ENCODE peak calls at places on chromosomes 3 and 15, in eight cellular contexts. One of them, this sample, is unnamed.
A peak's percentile ranks its signal among the peaks of the same experiment; 100 is the strongest.

GRCh38 chr3:24254649-24255048 is 240.0 kb downstream of the THRB start:
- DNase-seq in K562: no peak
- DNase-seq in uterus: no peak
- DNase-seq in adrenal gland: no peak
- DNase-seq in suprapubic skin: no peak
- DNase-seq in neuronal stem cell: no peak
- DNase-seq in CD4-positive, alpha-beta memory T cell: no peak
- DNase-seq in transverse colon: no peak
- DNase-seq in this sample: no peak

GRCh38 chr3:72520690-72521308 is 327.4 kb downstream of the SHQ1 start:
- DNase-seq in K562: no peak
- DNase-seq in uterus: no peak
- DNase-seq in adrenal gland: no peak
- DNase-seq in suprapubic skin: no peak
- DNase-seq in neuronal stem cell: no peak
- DNase-seq in CD4-positive, alpha-beta memory T cell: no peak
- DNase-seq in transverse colon: no peak
- DNase-seq in this sample: no peak

GRCh38 chr3:72299321-72299802 is 514.4 kb upstream of the PROK2 start:
- DNase-seq in K562: no peak
- DNase-seq in uterus: peak; percentile 76
- DNase-seq in adrenal gland: no peak
- DNase-seq in suprapubic skin: no peak
- DNase-seq in neuronal stem cell: no peak
- DNase-seq in CD4-positive, alpha-beta memory T cell: no peak
- DNase-seq in transverse colon: no peak
- DNase-seq in this sample: no peak

GRCh38 chr3:107523361-107524213 is 825 bp downstream of the BBX start:
- DNase-seq in K562: peak; percentile 15
- DNase-seq in uterus: peak; percentile 42
- DNase-seq in adrenal gland: peak; percentile 49
- DNase-seq in suprapubic skin: peak; percentile 81
- DNase-seq in neuronal stem cell: peak; percentile 51
- DNase-seq in CD4-positive, alpha-beta memory T cell: peak; percentile 59
- DNase-seq in transverse colon: peak; percentile 61
- DNase-seq in this sample: peak; percentile 25

GRCh38 chr3:11582123-11582968 is 61.4 kb downstream of the VGLL4 start:
- DNase-seq in K562: no peak
- DNase-seq in uterus: peak; percentile 86
- DNase-seq in adrenal gland: peak; percentile 75
- DNase-seq in suprapubic skin: no peak
- DNase-seq in neuronal stem cell: no peak
- DNase-seq in CD4-positive, alpha-beta memory T cell: no peak
- DNase-seq in transverse colon: peak; percentile 52
- DNase-seq in this sample: peak; percentile 41

GRCh38 chr3:8239095-8239494 is 262.5 kb upstream of the LMCD1 start:
- DNase-seq in K562: no peak
- DNase-seq in uterus: no peak
- DNase-seq in adrenal gland: no peak
- DNase-seq in suprapubic skin: no peak
- DNase-seq in neuronal stem cell: no peak
- DNase-seq in CD4-positive, alpha-beta memory T cell: no peak
- DNase-seq in transverse colon: no peak
- DNase-seq in this sample: no peak

GRCh38 chr3:112770026-112770626 is 76.5 kb downstream of the CD200R1L start:
- DNase-seq in K562: peak; percentile 38
- DNase-seq in uterus: peak; percentile 54
- DNase-seq in adrenal gland: no peak
- DNase-seq in suprapubic skin: no peak
- DNase-seq in neuronal stem cell: no peak
- DNase-seq in CD4-positive, alpha-beta memory T cell: no peak
- DNase-seq in transverse colon: no peak
- DNase-seq in this sample: no peak

GRCh38 chr15:26280281-26280680 is 417.2 kb upstream of the ATP10A start:
- DNase-seq in K562: no peak
- DNase-seq in uterus: no peak
- DNase-seq in adrenal gland: no peak
- DNase-seq in suprapubic skin: no peak
- DNase-seq in neuronal stem cell: no peak
- DNase-seq in CD4-positive, alpha-beta memory T cell: no peak
- DNase-seq in transverse colon: no peak
- DNase-seq in this sample: no peak

GRCh38 chr15:98889930-98890695 is 117.5 kb downstream of the PGPEP1L start:
- DNase-seq in K562: no peak
- DNase-seq in uterus: no peak
- DNase-seq in adrenal gland: no peak
- DNase-seq in suprapubic skin: no peak
- DNase-seq in neuronal stem cell: no peak
- DNase-seq in CD4-positive, alpha-beta memory T cell: no peak
- DNase-seq in transverse colon: no peak
- DNase-seq in this sample: no peak

GRCh38 chr3:66816110-66816761 is 181.9 kb upstream of the KBTBD8 start:
- DNase-seq in K562: peak; percentile 16
- DNase-seq in uterus: no peak
- DNase-seq in adrenal gland: no peak
- DNase-seq in suprapubic skin: no peak
- DNase-seq in neuronal stem cell: peak; percentile 30
- DNase-seq in CD4-positive, alpha-beta memory T cell: peak; percentile 61
- DNase-seq in transverse colon: no peak
- DNase-seq in this sample: no peak

GRCh38 chr3:160098946-160099626 is 110.5 kb downstream of the IL12A start:
- DNase-seq in K562: no peak
- DNase-seq in uterus: no peak
- DNase-seq in adrenal gland: no peak
- DNase-seq in suprapubic skin: no peak
- DNase-seq in neuronal stem cell: no peak
- DNase-seq in CD4-positive, alpha-beta memory T cell: no peak
- DNase-seq in transverse colon: no peak
- DNase-seq in this sample: no peak

GRCh38 chr3:193870376-193871092 is 265.4 kb upstream of the HES1 start:
- DNase-seq in K562: no peak
- DNase-seq in uterus: no peak
- DNase-seq in adrenal gland: no peak
- DNase-seq in suprapubic skin: no peak
- DNase-seq in neuronal stem cell: no peak
- DNase-seq in CD4-positive, alpha-beta memory T cell: no peak
- DNase-seq in transverse colon: no peak
- DNase-seq in this sample: no peak

GRCh38 chr3:42129014-42129953 is 38.1 kb downstream of the TRAK1 start:
- DNase-seq in K562: no peak
- DNase-seq in uterus: no peak
- DNase-seq in adrenal gland: no peak
- DNase-seq in suprapubic skin: no peak
- DNase-seq in neuronal stem cell: no peak
- DNase-seq in CD4-positive, alpha-beta memory T cell: no peak
- DNase-seq in transverse colon: no peak
- DNase-seq in this sample: no peak

GRCh38 chr3:157051625-157052024 is 108.3 kb downstream of the CCNL1 start:
- DNase-seq in K562: no peak
- DNase-seq in uterus: no peak
- DNase-seq in adrenal gland: no peak
- DNase-seq in suprapubic skin: no peak
- DNase-seq in neuronal stem cell: no peak
- DNase-seq in CD4-positive, alpha-beta memory T cell: no peak
- DNase-seq in transverse colon: no peak
- DNase-seq in this sample: no peak

GRCh38 chr3:150277444-150277843 is 130.7 kb upstream of the TSC22D2 start:
- DNase-seq in K562: no peak
- DNase-seq in uterus: no peak
- DNase-seq in adrenal gland: no peak
- DNase-seq in suprapubic skin: no peak
- DNase-seq in neuronal stem cell: no peak
- DNase-seq in CD4-positive, alpha-beta memory T cell: no peak
- DNase-seq in transverse colon: no peak
- DNase-seq in this sample: no peak

GRCh38 chr15:70324001-70324974 is 226.6 kb upstream of the TLE3 start:
- DNase-seq in K562: no peak
- DNase-seq in uterus: peak; percentile 65
- DNase-seq in adrenal gland: no peak
- DNase-seq in suprapubic skin: no peak
- DNase-seq in neuronal stem cell: no peak
- DNase-seq in CD4-positive, alpha-beta memory T cell: no peak
- DNase-seq in transverse colon: no peak
- DNase-seq in this sample: no peak

GRCh38 chr15:70320077-70320830 is 222.5 kb upstream of the TLE3 start:
- DNase-seq in K562: no peak
- DNase-seq in uterus: no peak
- DNase-seq in adrenal gland: no peak
- DNase-seq in suprapubic skin: no peak
- DNase-seq in neuronal stem cell: no peak
- DNase-seq in CD4-positive, alpha-beta memory T cell: no peak
- DNase-seq in transverse colon: no peak
- DNase-seq in this sample: no peak

GRCh38 chr15:70323111-70323851 is 225.6 kb upstream of the TLE3 start:
- DNase-seq in K562: no peak
- DNase-seq in uterus: peak; percentile 88
- DNase-seq in adrenal gland: no peak
- DNase-seq in suprapubic skin: peak; percentile 87
- DNase-seq in neuronal stem cell: peak; percentile 15
- DNase-seq in CD4-positive, alpha-beta memory T cell: no peak
- DNase-seq in transverse colon: peak; percentile 51
- DNase-seq in this sample: no peak

GRCh38 chr15:70321106-70321809 is 223.5 kb upstream of the TLE3 start:
- DNase-seq in K562: no peak
- DNase-seq in uterus: no peak
- DNase-seq in adrenal gland: peak; percentile 7
- DNase-seq in suprapubic skin: no peak
- DNase-seq in neuronal stem cell: no peak
- DNase-seq in CD4-positive, alpha-beta memory T cell: no peak
- DNase-seq in transverse colon: no peak
- DNase-seq in this sample: no peak

DNA sequence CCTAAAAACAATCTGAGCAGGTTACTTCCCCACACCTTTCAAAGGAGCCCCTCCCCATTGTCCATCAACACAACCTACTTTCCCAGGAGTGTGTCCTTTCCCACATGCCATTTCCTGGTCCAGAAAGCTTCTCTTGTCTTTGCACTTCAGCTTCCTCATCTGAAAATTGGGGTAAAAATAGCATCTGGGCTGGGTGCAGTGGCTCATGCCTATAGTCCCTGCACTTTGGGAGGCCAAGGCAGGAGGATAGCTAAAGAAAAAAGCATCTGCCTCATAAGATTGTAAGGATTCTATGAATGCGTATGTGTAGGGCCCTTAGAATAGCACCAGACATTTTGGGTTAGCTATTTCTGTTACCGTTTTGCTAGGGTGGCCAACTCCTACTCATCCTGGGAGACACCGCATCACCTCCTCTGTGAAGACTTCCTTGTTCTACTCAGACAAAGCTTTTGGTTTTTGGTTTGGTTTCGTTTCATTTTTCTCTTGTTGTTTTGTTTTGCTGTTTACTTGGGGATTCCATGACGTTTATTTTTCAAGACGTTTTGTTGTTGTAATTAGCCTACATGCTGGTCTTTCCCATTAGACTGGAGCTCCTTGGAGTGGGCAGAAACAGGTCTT is 224.4 kb upstream of the TLE3 start:
- DNase-seq in K562: no peak
- DNase-seq in uterus: no peak
- DNase-seq in adrenal gland: peak; percentile 8
- DNase-seq in suprapubic skin: no peak
- DNase-seq in neuronal stem cell: no peak
- DNase-seq in CD4-positive, alpha-beta memory T cell: no peak
- DNase-seq in transverse colon: no peak
- DNase-seq in this sample: no peak
- H3K4me1 ChIP-seq in K562: no peaks in the 10 kb centered on the region
- H3K4me1 ChIP-seq in uterus: peaks cover 5% of the 10 kb centered on the region
- H3K4me1 ChIP-seq in adrenal gland: peaks cover 47% of the 10 kb centered on the region
- H3K4me1 ChIP-seq in suprapubic skin: peaks cover 52% of the 10 kb centered on the region
- H3K4me1 ChIP-seq in neuronal stem cell: no peaks in the 10 kb centered on the region
- H3K4me1 ChIP-seq in CD4-positive, alpha-beta memory T cell: no peaks in the 10 kb centered on the region
- H3K4me1 ChIP-seq in transverse colon: peaks cover 33% of the 10 kb centered on the region
- H3K4me1 ChIP-seq in this sample: peaks cover 13% of the 10 kb centered on the region

GRCh38 chr15:85897818-85898717 is 103.3 kb upstream of the KLHL25 start:
- DNase-seq in K562: no peak
- DNase-seq in uterus: no peak
- DNase-seq in adrenal gland: no peak
- DNase-seq in suprapubic skin: no peak
- DNase-seq in neuronal stem cell: no peak
- DNase-seq in CD4-positive, alpha-beta memory T cell: no peak
- DNase-seq in transverse colon: no peak
- DNase-seq in this sample: no peak

GRCh38 chr15:85905626-85906025 is 110.9 kb upstream of the KLHL25 start:
- DNase-seq in K562: no peak
- DNase-seq in uterus: no peak
- DNase-seq in adrenal gland: no peak
- DNase-seq in suprapubic skin: no peak
- DNase-seq in neuronal stem cell: no peak
- DNase-seq in CD4-positive, alpha-beta memory T cell: no peak
- DNase-seq in transverse colon: no peak
- DNase-seq in this sample: no peak

GRCh38 chr15:85897207-85897817 is 102.6 kb upstream of the KLHL25 start:
- DNase-seq in K562: no peak
- DNase-seq in uterus: no peak
- DNase-seq in adrenal gland: no peak
- DNase-seq in suprapubic skin: no peak
- DNase-seq in neuronal stem cell: no peak
- DNase-seq in CD4-positive, alpha-beta memory T cell: no peak
- DNase-seq in transverse colon: no peak
- DNase-seq in this sample: no peak

DNA sequence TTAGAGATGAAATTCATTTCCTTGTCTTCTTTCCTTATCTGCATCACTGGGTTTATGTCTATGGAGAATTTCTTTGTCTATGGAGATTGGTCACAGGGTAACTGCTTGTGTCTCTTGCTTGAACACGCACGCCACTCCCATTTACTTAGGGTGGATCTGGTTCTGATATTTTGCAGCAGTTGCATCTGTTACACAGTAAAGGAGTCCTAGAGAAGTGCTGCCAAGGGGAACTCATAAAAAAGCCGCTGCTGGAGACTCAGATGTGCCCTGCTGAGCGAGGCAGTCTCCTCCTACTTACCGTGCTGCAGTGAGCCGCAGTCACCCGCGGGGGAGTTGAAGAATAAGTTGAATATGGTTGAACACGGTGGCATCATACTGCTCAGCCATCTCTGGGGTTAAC is 105.2 kb upstream of the KLHL25 start:
- DNase-seq in K562: no peak
- DNase-seq in uterus: peak; percentile 16
- DNase-seq in adrenal gland: no peak
- DNase-seq in suprapubic skin: no peak
- DNase-seq in neuronal stem cell: no peak
- DNase-seq in CD4-positive, alpha-beta memory T cell: no peak
- DNase-seq in transverse colon: no peak
- DNase-seq in this sample: no peak
- H3K4me1 ChIP-seq in K562: no peaks in the 10 kb centered on the region
- H3K4me1 ChIP-seq in uterus: no peaks in the 10 kb centered on the region
- H3K4me1 ChIP-seq in adrenal gland: no peaks in the 10 kb centered on the region
- H3K4me1 ChIP-seq in suprapubic skin: no peaks in the 10 kb centered on the region
- H3K4me1 ChIP-seq in neuronal stem cell: no peaks in the 10 kb centered on the region
- H3K4me1 ChIP-seq in CD4-positive, alpha-beta memory T cell: no peaks in the 10 kb centered on the region
- H3K4me1 ChIP-seq in transverse colon: no peaks in the 10 kb centered on the region
- H3K4me1 ChIP-seq in this sample: no peaks in the 10 kb centered on the region

GRCh38 chr3:43692085-43692484 is 1.3 kb downstream of the ABHD5 start:
- DNase-seq in K562: peak; percentile 40
- DNase-seq in uterus: no peak
- DNase-seq in adrenal gland: no peak
- DNase-seq in suprapubic skin: no peak
- DNase-seq in neuronal stem cell: no peak
- DNase-seq in CD4-positive, alpha-beta memory T cell: no peak
- DNase-seq in transverse colon: no peak
- DNase-seq in this sample: no peak
- H3K4me1 ChIP-seq in K562: peaks cover 39% of the 10 kb centered on the region
- H3K4me1 ChIP-seq in uterus: no peaks in the 10 kb centered on the region
- H3K4me1 ChIP-seq in adrenal gland: peaks cover 41% of the 10 kb centered on the region
- H3K4me1 ChIP-seq in suprapubic skin: peaks cover 56% of the 10 kb centered on the region
- H3K4me1 ChIP-seq in neuronal stem cell: peaks cover 3% of the 10 kb centered on the region
- H3K4me1 ChIP-seq in CD4-positive, alpha-beta memory T cell: peaks cover 20% of the 10 kb centered on the region
- H3K4me1 ChIP-seq in transverse colon: peaks cover 14% of the 10 kb centered on the region
- H3K4me1 ChIP-seq in this sample: peaks cover 39% of the 10 kb centered on the region

GRCh38 chr3:114219741-114220140 is 17.6 kb downstream of the ZNF80 start:
- DNase-seq in K562: no peak
- DNase-seq in uterus: no peak
- DNase-seq in adrenal gland: no peak
- DNase-seq in suprapubic skin: no peak
- DNase-seq in neuronal stem cell: no peak
- DNase-seq in CD4-positive, alpha-beta memory T cell: no peak
- DNase-seq in transverse colon: no peak
- DNase-seq in this sample: no peak
- H3K4me1 ChIP-seq in K562: no peaks in the 10 kb centered on the region
- H3K4me1 ChIP-seq in uterus: no peaks in the 10 kb centered on the region
- H3K4me1 ChIP-seq in adrenal gland: no peaks in the 10 kb centered on the region
- H3K4me1 ChIP-seq in suprapubic skin: no peaks in the 10 kb centered on the region
- H3K4me1 ChIP-seq in neuronal stem cell: peaks cover 6% of the 10 kb centered on the region
- H3K4me1 ChIP-seq in CD4-positive, alpha-beta memory T cell: peaks cover 100% of the 10 kb centered on the region
- H3K4me1 ChIP-seq in transverse colon: no peaks in the 10 kb centered on the region
- H3K4me1 ChIP-seq in this sample: no peaks in the 10 kb centered on the region